ENCODE peak calls at places on chromosome 5, in nine cellular contexts. O is AG04450; C is cardiac muscle cell; D is kidney glomerular epithelial cell; X is adipocyte; H is dorsolateral prefrontal cortex; K is activated naive CD4-positive, alpha-beta T cell; A is globus pallidus; G is endothelial cell. Z is an unnamed sample.

GRCh38 chr5:1808466-1808865 is 7.3 kb downstream of the NDUFS6 start:
- DNase-seq in H (no peak), G (no peak), O (no peak), K (no peak), A (no peak), D (peak; percentile 25), C (no peak), X (peak; percentile 35), Z (no peak)

GRCh38 chr5:109997191-109997590 is 307.5 kb downstream of the MAN2A1 start:
- DNase-seq in C (no peak), K (no peak), G (no peak), H (no peak), O (no peak), X (no peak), D (peak; percentile 39), A (no peak), Z (no peak)

GRCh38 chr5:37532976-37533740 is 154.0 kb downstream of the WDR70 start:
- DNase-seq in A (no peak), H (no peak), G (no peak), C (no peak), O (no peak), K (no peak), X (no peak), D (no peak), Z (no peak)

GRCh38 chr5:98500811-98501210 is 272.7 kb upstream of the RGMB start:
- DNase-seq in A (no peak), O (no peak), H (no peak), X (no peak), D (no peak), G (no peak), C (no peak), K (no peak), Z (no peak)

GRCh38 chr5:58456486-58456885 is 3.4 kb downstream of the PLK2 start:
- DNase-seq in H (no peak), X (no peak), A (no peak), K (no peak), O (no peak), G (no peak), C (no peak), D (no peak), Z (no peak)

GRCh38 chr5:68565427-68565826 is 349.9 kb downstream of the PIK3R1 start:
- DNase-seq in H (no peak), A (no peak), X (no peak), D (no peak), O (no peak), K (no peak), G (no peak), C (no peak), Z (no peak)

GRCh38 chr5:19795218-19795617 is 192.8 kb downstream of the CDH18 start:
- DNase-seq in O (peak; percentile 18), X (peak; percentile 48), C (no peak), D (no peak), K (no peak), A (no peak), H (no peak), G (no peak), Z (no peak)

GRCh38 chr5:179235416-179236400 is 109.6 kb downstream of the ADAMTS2 start:
- DNase-seq in H (no peak), A (no peak), G (no peak), D (no peak), X (no peak), O (no peak), K (no peak), C (no peak), Z (no peak)

GRCh38 chr5:27682600-27682999 is 644.2 kb upstream of the CDH9 start:
- DNase-seq in G (no peak), O (no peak), K (no peak), A (no peak), C (peak; percentile 6), H (no peak), D (peak; percentile 3), X (no peak), Z (no peak)

GRCh38 chr5:38316544-38317224 is 58.3 kb downstream of the EGFLAM start:
- DNase-seq in G (no peak), H (no peak), C (no peak), X (peak; percentile 52), K (no peak), D (no peak), A (no peak), O (no peak), Z (peak; percentile 9)

GRCh38 chr5:180353226-180353962 is at the start of gene GFPT2:
- DNase-seq in H (peak; percentile 80), O (peak; percentile 27), K (peak; percentile 49), A (peak; percentile 87), G (peak; percentile 82), C (peak; percentile 92), X (peak; percentile 95), D (peak; percentile 27), Z (peak; percentile 89)

GRCh38 chr5:16936150-16937022 is at the start of gene MYO10:
- DNase-seq in K (no peak), X (peak; percentile 95), G (peak; percentile 98), A (peak; percentile 33), O (peak; percentile 44), H (peak; percentile 14), C (peak; percentile 91), D (peak; percentile 76), Z (peak; percentile 16)

Z was measured in G401.